ENCODE peak calls at places on chromosomes 13 and 19, in seven cellular contexts. One of them, this sample, is unnamed.

GRCh38 chr19:55640043-55640576 is 692 bp upstream of the ZNF580 start:
- DNase-seq in H1: no peak
- DNase-seq in HCT116: no peak
- DNase-seq in GM12878: no peak
- DNase-seq in SK-N-SH: peak; percentile 83
- DNase-seq in K562: peak; percentile 81
- DNase-seq in HepG2: no peak
- DNase-seq in this sample: peak; percentile 74

GRCh38 chr19:31675187-31675913 is 326.1 kb upstream of the TSHZ3 start:
- DNase-seq in H1: no peak
- DNase-seq in HCT116: no peak
- DNase-seq in GM12878: no peak
- DNase-seq in SK-N-SH: no peak
- DNase-seq in K562: no peak
- DNase-seq in HepG2: no peak
- DNase-seq in this sample: no peak

GRCh38 chr13:114068723-114069322 is 63.6 kb downstream of the RASA3 start:
- DNase-seq in H1: no peak
- DNase-seq in HCT116: no peak
- DNase-seq in GM12878: no peak
- DNase-seq in SK-N-SH: no peak
- DNase-seq in K562: no peak
- DNase-seq in HepG2: no peak
- DNase-seq in this sample: no peak

GRCh38 chr13:107734891-107735620 is 480.3 kb downstream of the LIG4 start:
- DNase-seq in H1: no peak
- DNase-seq in HCT116: no peak
- DNase-seq in GM12878: no peak
- DNase-seq in SK-N-SH: no peak
- DNase-seq in K562: no peak
- DNase-seq in HepG2: no peak
- DNase-seq in this sample: no peak

GRCh38 chr19:1027020-1027952 is 878 bp downstream of the CNN2 start:
- DNase-seq in H1: no peak
- DNase-seq in HCT116: no peak
- DNase-seq in GM12878: no peak
- DNase-seq in SK-N-SH: no peak
- DNase-seq in K562: peak; percentile 59
- DNase-seq in HepG2: no peak
- DNase-seq in this sample: no peak

GRCh38 chr19:47363758-47364529 is 14.8 kb downstream of the DHX34 start:
- DNase-seq in H1: no peak
- DNase-seq in HCT116: no peak
- DNase-seq in GM12878: no peak
- DNase-seq in SK-N-SH: peak; percentile 29
- DNase-seq in K562: peak; percentile 36
- DNase-seq in HepG2: no peak
- DNase-seq in this sample: no peak

GRCh38 chr13:93344048-93344447 is 117.4 kb downstream of the GPC6 start:
- DNase-seq in H1: no peak
- DNase-seq in HCT116: no peak
- DNase-seq in GM12878: no peak
- DNase-seq in SK-N-SH: no peak
- DNase-seq in K562: no peak
- DNase-seq in HepG2: peak; percentile 54
- DNase-seq in this sample: no peak

GRCh38 chr13:42643076-42643475 is 69.1 kb downstream of the TNFSF11 start:
- DNase-seq in H1: no peak
- DNase-seq in HCT116: no peak
- DNase-seq in GM12878: no peak
- DNase-seq in SK-N-SH: no peak
- DNase-seq in K562: no peak
- DNase-seq in HepG2: no peak
- DNase-seq in this sample: no peak

GRCh38 chr19:45553464-45553863 is 31.1 kb downstream of the OPA3 start:
- DNase-seq in H1: peak; percentile 67
- DNase-seq in HCT116: no peak
- DNase-seq in GM12878: no peak
- DNase-seq in SK-N-SH: no peak
- DNase-seq in K562: no peak
- DNase-seq in HepG2: no peak
- DNase-seq in this sample: no peak

GRCh38 chr19:47582320-47582909 is 9.5 kb upstream of the ZNF541 start:
- DNase-seq in H1: no peak
- DNase-seq in HCT116: no peak
- DNase-seq in GM12878: no peak
- DNase-seq in SK-N-SH: no peak
- DNase-seq in K562: no peak
- DNase-seq in HepG2: no peak
- DNase-seq in this sample: no peak

GRCh38 chr13:75771818-75772217 is 135.7 kb downstream of the LMO7 start:
- DNase-seq in H1: no peak
- DNase-seq in HCT116: peak; percentile 64
- DNase-seq in GM12878: no peak
- DNase-seq in SK-N-SH: no peak
- DNase-seq in K562: no peak
- DNase-seq in HepG2: no peak
- DNase-seq in this sample: no peak

GRCh38 chr19:9937001-9937411 is 691 bp upstream of the OLFM2 start:
- DNase-seq in H1: peak; percentile 83
- DNase-seq in HCT116: no peak
- DNase-seq in GM12878: no peak
- DNase-seq in SK-N-SH: peak; percentile 35
- DNase-seq in K562: no peak
- DNase-seq in HepG2: no peak
- DNase-seq in this sample: no peak

GRCh38 chr13:50116430-50116973 is 101.3 kb downstream of the KCNRG start:
- DNase-seq in H1: no peak
- DNase-seq in HCT116: no peak
- DNase-seq in GM12878: no peak
- DNase-seq in SK-N-SH: no peak
- DNase-seq in K562: no peak
- DNase-seq in HepG2: no peak
- DNase-seq in this sample: no peak

GRCh38 chr19:45657520-45658163 is 10.4 kb upstream of the GIPR start:
- DNase-seq in H1: no peak
- DNase-seq in HCT116: no peak
- DNase-seq in GM12878: no peak
- DNase-seq in SK-N-SH: peak; percentile 46
- DNase-seq in K562: no peak
- DNase-seq in HepG2: peak; percentile 47
- DNase-seq in this sample: no peak

GRCh38 chr19:30227071-30227621 is 145.0 kb upstream of the ZNF536 start:
- DNase-seq in H1: peak; percentile 56
- DNase-seq in HCT116: no peak
- DNase-seq in GM12878: no peak
- DNase-seq in SK-N-SH: no peak
- DNase-seq in K562: no peak
- DNase-seq in HepG2: no peak
- DNase-seq in this sample: no peak

GRCh38 chr13:22828081-22828480 is 352.7 kb upstream of the SGCG start:
- DNase-seq in H1: no peak
- DNase-seq in HCT116: no peak
- DNase-seq in GM12878: no peak
- DNase-seq in SK-N-SH: no peak
- DNase-seq in K562: peak; percentile 13
- DNase-seq in HepG2: no peak
- DNase-seq in this sample: no peak

GRCh38 chr19:3020321-3020960 is 8.6 kb downstream of the TLE2 start:
- DNase-seq in H1: no peak
- DNase-seq in HCT116: no peak
- DNase-seq in GM12878: no peak
- DNase-seq in SK-N-SH: no peak
- DNase-seq in K562: no peak
- DNase-seq in HepG2: no peak
- DNase-seq in this sample: no peak

GRCh38 chr19:49434907-49435577 is 6.3 kb downstream of the SLC17A7 start:
- DNase-seq in H1: no peak
- DNase-seq in HCT116: no peak
- DNase-seq in GM12878: no peak
- DNase-seq in SK-N-SH: peak; percentile 67
- DNase-seq in K562: peak; percentile 55
- DNase-seq in HepG2: no peak
- DNase-seq in this sample: no peak

GRCh38 chr19:49438261-49438660 is 3.1 kb downstream of the SLC17A7 start:
- DNase-seq in H1: no peak
- DNase-seq in HCT116: no peak
- DNase-seq in GM12878: no peak
- DNase-seq in SK-N-SH: no peak
- DNase-seq in K562: no peak
- DNase-seq in HepG2: no peak
- DNase-seq in this sample: no peak

GRCh38 chr19:49435670-49436069 is 5.7 kb downstream of the SLC17A7 start:
- DNase-seq in H1: no peak
- DNase-seq in HCT116: no peak
- DNase-seq in GM12878: no peak
- DNase-seq in SK-N-SH: no peak
- DNase-seq in K562: no peak
- DNase-seq in HepG2: no peak
- DNase-seq in this sample: no peak

GRCh38 chr19:49437231-49437630 is 4.1 kb downstream of the SLC17A7 start:
- DNase-seq in H1: no peak
- DNase-seq in HCT116: no peak
- DNase-seq in GM12878: no peak
- DNase-seq in SK-N-SH: peak; percentile 69
- DNase-seq in K562: no peak
- DNase-seq in HepG2: no peak
- DNase-seq in this sample: no peak

GRCh38 chr19:49436381-49437017 is 4.8 kb downstream of the SLC17A7 start:
- DNase-seq in H1: peak; percentile 100
- DNase-seq in HCT116: no peak
- DNase-seq in GM12878: no peak
- DNase-seq in SK-N-SH: peak; percentile 84
- DNase-seq in K562: peak; percentile 93
- DNase-seq in HepG2: no peak
- DNase-seq in this sample: no peak
- TF ChIP-seq JUND in H1: peak; percentile 81
- TF ChIP-seq JUND in HCT116: no peak
- TF ChIP-seq JUND in GM12878: no peak
- TF ChIP-seq JUND in SK-N-SH: no peak
- TF ChIP-seq JUND in K562: peak; percentile 80
- TF ChIP-seq JUND in HepG2: no peak
- TF ChIP-seq JUND in this sample: no peak

GRCh38 chr13:78602561-78603239 is 652 bp downstream of the POU4F1 start:
- DNase-seq in H1: peak; percentile 63
- DNase-seq in HCT116: no peak
- DNase-seq in GM12878: no peak
- DNase-seq in SK-N-SH: no peak
- DNase-seq in K562: peak; percentile 14
- DNase-seq in HepG2: no peak
- DNase-seq in this sample: no peak
- TF ChIP-seq JUND in H1: no peak
- TF ChIP-seq JUND in HCT116: no peak
- TF ChIP-seq JUND in GM12878: no peak
- TF ChIP-seq JUND in SK-N-SH: no peak
- TF ChIP-seq JUND in K562: no peak
- TF ChIP-seq JUND in HepG2: no peak
- TF ChIP-seq JUND in this sample: no peak

DNA sequence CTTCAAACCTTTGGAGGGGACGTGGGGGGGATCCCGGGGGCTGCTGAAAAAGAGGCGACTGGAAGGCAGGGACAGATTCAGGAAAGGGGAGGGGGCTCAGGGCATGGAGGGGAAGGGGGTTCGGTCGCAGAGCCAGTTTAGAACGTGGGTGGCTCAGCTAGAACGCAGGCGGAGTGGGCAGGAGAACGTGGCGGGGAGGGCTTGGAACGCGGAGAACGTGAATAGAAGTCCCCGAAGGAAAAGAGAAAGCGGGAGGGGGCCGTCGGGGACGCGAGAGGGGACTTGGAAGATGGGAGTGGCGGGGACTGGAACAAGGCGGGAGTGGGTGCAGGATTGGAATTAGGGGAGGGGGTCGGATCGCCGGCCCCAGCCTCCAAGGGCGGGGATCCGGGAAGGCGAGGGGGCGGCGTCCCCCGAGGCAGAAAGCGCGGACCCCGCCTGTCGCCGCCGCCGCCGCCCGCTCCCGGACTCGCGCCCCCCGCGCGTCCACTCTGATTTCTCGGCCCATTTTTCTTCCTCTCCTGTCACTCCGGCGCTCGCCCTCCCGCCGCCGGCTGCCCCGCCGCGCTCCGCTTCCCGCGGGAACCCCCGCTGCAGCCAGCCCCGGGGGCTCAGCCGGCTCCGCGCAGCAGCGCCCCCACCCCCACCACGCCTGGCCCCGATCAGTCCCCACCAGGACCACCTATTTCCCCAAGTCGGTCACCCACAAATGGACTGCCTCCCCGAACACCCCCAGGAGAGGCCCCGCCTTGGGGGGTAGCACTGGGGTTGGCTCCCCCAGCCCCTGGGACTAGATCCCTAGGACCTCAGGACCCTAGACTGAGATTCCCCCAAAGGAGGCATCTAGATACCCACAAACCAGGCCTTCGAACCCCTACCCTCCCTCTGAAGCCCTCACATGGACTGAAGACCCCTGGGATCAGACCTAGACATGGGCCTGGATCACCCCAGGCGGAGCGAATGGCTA is 12.5 kb upstream of the ERFL start:
- DNase-seq in H1: no peak
- DNase-seq in HCT116: no peak
- DNase-seq in GM12878: no peak
- DNase-seq in SK-N-SH: peak; percentile 69
- DNase-seq in K562: no peak
- DNase-seq in HepG2: no peak
- DNase-seq in this sample: no peak
- TF ChIP-seq JUND in H1: no peak
- TF ChIP-seq JUND in HCT116: no peak
- TF ChIP-seq JUND in GM12878: no peak
- TF ChIP-seq JUND in SK-N-SH: no peak
- TF ChIP-seq JUND in K562: no peak
- TF ChIP-seq JUND in HepG2: no peak
- TF ChIP-seq JUND in this sample: no peak

DNA sequence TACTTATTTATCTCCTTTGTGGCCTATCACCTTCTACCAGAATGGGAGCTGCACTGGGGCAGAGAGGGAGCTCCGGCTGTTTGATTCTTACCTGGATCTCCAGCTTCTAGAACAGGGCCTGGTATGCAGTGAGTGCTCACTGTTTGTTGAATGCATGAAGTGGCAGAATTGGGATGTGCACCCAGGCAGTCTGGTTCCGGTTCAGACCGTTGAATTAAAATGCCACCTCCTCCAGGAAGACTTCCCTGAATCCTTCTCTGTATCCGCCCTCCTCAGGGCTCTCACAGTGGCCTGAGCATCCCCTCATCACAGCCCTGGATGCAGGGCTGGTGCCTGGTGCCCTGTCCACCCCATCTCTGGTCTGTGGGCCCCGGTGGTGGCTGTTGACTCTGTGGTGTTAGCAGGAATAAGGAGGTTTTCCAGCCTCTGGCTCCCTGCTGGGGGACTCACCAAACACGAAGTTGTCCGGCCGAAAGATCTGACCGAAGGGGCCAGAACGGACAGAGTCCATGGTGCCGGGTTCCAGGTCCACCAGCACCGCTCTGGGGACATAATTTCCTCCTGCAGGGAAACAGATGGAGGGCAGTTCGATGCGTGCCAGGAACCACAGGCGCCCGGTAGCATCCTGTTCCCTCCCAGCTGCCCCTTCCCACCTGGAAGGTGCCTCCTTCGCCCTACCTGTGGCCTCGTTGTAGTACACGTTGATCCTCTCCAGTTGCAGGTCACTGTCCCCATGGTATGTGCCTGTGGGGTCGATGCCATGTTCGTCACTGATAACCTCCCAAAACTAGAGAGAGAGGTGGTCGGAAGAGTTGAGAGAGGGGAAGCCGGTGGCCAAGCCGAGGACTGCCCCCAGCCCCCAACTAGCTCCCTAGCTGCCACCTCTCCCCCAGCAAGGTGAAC is 1.0 kb downstream of the TUBB4A start:
- DNase-seq in H1: peak; percentile 52
- DNase-seq in HCT116: no peak
- DNase-seq in GM12878: no peak
- DNase-seq in SK-N-SH: no peak
- DNase-seq in K562: no peak
- DNase-seq in HepG2: no peak
- DNase-seq in this sample: no peak
- TF ChIP-seq JUND in H1: no peak
- TF ChIP-seq JUND in HCT116: no peak
- TF ChIP-seq JUND in GM12878: no peak
- TF ChIP-seq JUND in SK-N-SH: no peak
- TF ChIP-seq JUND in K562: no peak
- TF ChIP-seq JUND in HepG2: no peak
- TF ChIP-seq JUND in this sample: no peak

This sample was measured in T47D.